ENCODE peak calls at places on chromosomes 12 and 14, in ten cellular contexts. One of them, this sample, is unnamed. For H3K36me3, the result is how much of the 10 kb centered on the place peaks cover.

GRCh38 chr14:57066887-57067513 is 201.7 kb downstream of the EXOC5 start:
- DNase-seq in thoracic aorta: no peak
- DNase-seq in lower lobe of right lung: peak
- DNase-seq in neuronal stem cell: peak
- DNase-seq in lung: no peak
- DNase-seq in cardiac muscle cell: peak
- DNase-seq in IMR-90: peak
- DNase-seq in endodermal cell: peak
- DNase-seq in prostate gland: peak
- DNase-seq in small intestine: peak
- DNase-seq in this sample: no peak

GRCh38 chr12:66144796-66145754 is 14.5 kb upstream of the LLPH start:
- DNase-seq in endodermal cell: peak
- DNase-seq in IMR-90: peak
- DNase-seq in neuronal stem cell: peak
- DNase-seq in small intestine: peak
- DNase-seq in prostate gland: peak
- DNase-seq in lung: peak
- DNase-seq in cardiac muscle cell: peak
- DNase-seq in lower lobe of right lung: no peak
- DNase-seq in thoracic aorta: no peak
- DNase-seq in this sample: no peak

GRCh38 chr14:73173092-73173735 is 36.9 kb downstream of the PSEN1 start:
- DNase-seq in lung: no peak
- DNase-seq in thoracic aorta: no peak
- DNase-seq in small intestine: peak
- DNase-seq in neuronal stem cell: peak
- DNase-seq in lower lobe of right lung: no peak
- DNase-seq in endodermal cell: no peak
- DNase-seq in IMR-90: peak
- DNase-seq in cardiac muscle cell: peak
- DNase-seq in prostate gland: no peak
- DNase-seq in this sample: no peak

GRCh38 chr12:47193066-47193465 is 113.3 kb upstream of the AMIGO2 start:
- DNase-seq in neuronal stem cell: no peak
- DNase-seq in prostate gland: no peak
- DNase-seq in thoracic aorta: no peak
- DNase-seq in small intestine: no peak
- DNase-seq in cardiac muscle cell: no peak
- DNase-seq in lung: no peak
- DNase-seq in lower lobe of right lung: no peak
- DNase-seq in endodermal cell: no peak
- DNase-seq in IMR-90: no peak
- DNase-seq in this sample: no peak

GRCh38 chr14:68789002-68789797 is 3.7 kb downstream of the ZFP36L1 start:
- DNase-seq in endodermal cell: peak
- DNase-seq in prostate gland: peak
- DNase-seq in cardiac muscle cell: peak
- DNase-seq in IMR-90: peak
- DNase-seq in neuronal stem cell: no peak
- DNase-seq in small intestine: peak
- DNase-seq in thoracic aorta: no peak
- DNase-seq in lower lobe of right lung: peak
- DNase-seq in lung: peak
- DNase-seq in this sample: peak

GRCh38 chr14:69695664-69696527 is 71.0 kb upstream of the SRSF5 start:
- DNase-seq in lower lobe of right lung: no peak
- DNase-seq in endodermal cell: peak
- DNase-seq in lung: no peak
- DNase-seq in neuronal stem cell: no peak
- DNase-seq in thoracic aorta: no peak
- DNase-seq in cardiac muscle cell: peak
- DNase-seq in small intestine: peak
- DNase-seq in IMR-90: peak
- DNase-seq in prostate gland: no peak
- DNase-seq in this sample: no peak

GRCh38 chr12:101042211-101042610 is 167.8 kb downstream of the SLC5A8 start:
- DNase-seq in lower lobe of right lung: no peak
- DNase-seq in cardiac muscle cell: no peak
- DNase-seq in endodermal cell: no peak
- DNase-seq in prostate gland: no peak
- DNase-seq in neuronal stem cell: no peak
- DNase-seq in thoracic aorta: no peak
- DNase-seq in IMR-90: no peak
- DNase-seq in small intestine: peak
- DNase-seq in lung: no peak
- DNase-seq in this sample: no peak

GRCh38 chr14:75876526-75876925 is 105.3 kb downstream of the TGFB3 start:
- DNase-seq in cardiac muscle cell: peak
- DNase-seq in thoracic aorta: no peak
- DNase-seq in lower lobe of right lung: no peak
- DNase-seq in prostate gland: no peak
- DNase-seq in neuronal stem cell: no peak
- DNase-seq in IMR-90: peak
- DNase-seq in lung: no peak
- DNase-seq in endodermal cell: no peak
- DNase-seq in small intestine: no peak
- DNase-seq in this sample: no peak

GRCh38 chr14:34539407-34540180 is at the start of gene EAPP:
- DNase-seq in neuronal stem cell: peak
- DNase-seq in prostate gland: peak
- DNase-seq in cardiac muscle cell: peak
- DNase-seq in thoracic aorta: peak
- DNase-seq in lung: peak
- DNase-seq in lower lobe of right lung: peak
- DNase-seq in small intestine: peak
- DNase-seq in IMR-90: peak
- DNase-seq in endodermal cell: peak
- DNase-seq in this sample: peak

GRCh38 chr14:34537677-34538009 is 1.9 kb downstream of the EAPP start:
- DNase-seq in lung: no peak
- DNase-seq in lower lobe of right lung: no peak
- DNase-seq in small intestine: no peak
- DNase-seq in prostate gland: no peak
- DNase-seq in neuronal stem cell: no peak
- DNase-seq in IMR-90: no peak
- DNase-seq in endodermal cell: no peak
- DNase-seq in thoracic aorta: no peak
- DNase-seq in cardiac muscle cell: no peak
- DNase-seq in this sample: no peak

GRCh38 chr14:34536951-34537676 is 2.4 kb downstream of the EAPP start:
- DNase-seq in IMR-90: peak
- DNase-seq in small intestine: no peak
- DNase-seq in thoracic aorta: no peak
- DNase-seq in cardiac muscle cell: peak
- DNase-seq in endodermal cell: no peak
- DNase-seq in neuronal stem cell: no peak
- DNase-seq in lower lobe of right lung: no peak
- DNase-seq in lung: no peak
- DNase-seq in prostate gland: no peak
- DNase-seq in this sample: no peak

DNA sequence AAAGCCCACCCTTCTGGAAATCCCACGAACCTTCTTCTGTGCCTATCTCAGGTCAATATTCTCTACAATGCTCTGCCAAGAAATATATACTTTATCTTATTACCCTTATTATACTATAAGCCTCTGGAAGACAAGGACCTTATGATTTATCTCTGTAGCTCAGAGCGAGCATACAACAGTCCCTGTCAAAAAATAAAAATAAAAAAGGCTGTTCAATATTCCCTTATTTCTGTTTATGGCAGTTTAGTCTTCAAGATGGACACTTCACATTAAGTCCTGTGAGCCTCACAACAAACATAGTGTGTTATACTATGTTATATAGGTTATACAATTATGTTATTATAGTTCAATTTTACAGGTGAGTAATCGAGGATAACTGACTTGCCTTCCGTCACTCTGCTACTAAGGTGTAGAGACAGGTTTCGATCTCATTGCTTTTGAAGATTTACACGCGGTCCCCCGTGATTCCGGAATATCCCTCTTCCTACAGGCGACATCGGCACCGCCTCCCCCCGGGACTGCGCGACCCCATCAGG is 562 bp downstream of the EAPP start:
- DNase-seq in small intestine: peak
- DNase-seq in endodermal cell: no peak
- DNase-seq in IMR-90: no peak
- DNase-seq in lung: no peak
- DNase-seq in lower lobe of right lung: no peak
- DNase-seq in thoracic aorta: no peak
- DNase-seq in neuronal stem cell: no peak
- DNase-seq in cardiac muscle cell: no peak
- DNase-seq in prostate gland: no peak
- DNase-seq in this sample: no peak
- H3K27ac ChIP-seq in small intestine: peak
- H3K27ac ChIP-seq in endodermal cell: peak
- H3K27ac ChIP-seq in IMR-90: peak
- H3K27ac ChIP-seq in lung: peak
- H3K27ac ChIP-seq in lower lobe of right lung: peak
- H3K27ac ChIP-seq in thoracic aorta: peak
- H3K27ac ChIP-seq in neuronal stem cell: peak
- H3K27ac ChIP-seq in cardiac muscle cell: peak
- H3K27ac ChIP-seq in prostate gland: peak
- H3K27ac ChIP-seq in this sample: peak

GRCh38 chr12:112573151-112573550 is 154.4 kb downstream of the PTPN11 start:
- DNase-seq in lung: no peak
- DNase-seq in lower lobe of right lung: no peak
- DNase-seq in small intestine: no peak
- DNase-seq in neuronal stem cell: no peak
- DNase-seq in cardiac muscle cell: no peak
- DNase-seq in endodermal cell: no peak
- DNase-seq in thoracic aorta: no peak
- DNase-seq in IMR-90: no peak
- DNase-seq in prostate gland: no peak
- DNase-seq in this sample: no peak
- H3K36me3 ChIP-seq in lung: under half
- H3K36me3 ChIP-seq in lower lobe of right lung: under half
- H3K36me3 ChIP-seq in small intestine: under half
- H3K36me3 ChIP-seq in neuronal stem cell: under half
- H3K36me3 ChIP-seq in cardiac muscle cell: under half
- H3K36me3 ChIP-seq in endodermal cell: under half
- H3K36me3 ChIP-seq in thoracic aorta: under half
- H3K36me3 ChIP-seq in IMR-90: under half
- H3K36me3 ChIP-seq in prostate gland: under half
- H3K36me3 ChIP-seq in this sample: under half

DNA sequence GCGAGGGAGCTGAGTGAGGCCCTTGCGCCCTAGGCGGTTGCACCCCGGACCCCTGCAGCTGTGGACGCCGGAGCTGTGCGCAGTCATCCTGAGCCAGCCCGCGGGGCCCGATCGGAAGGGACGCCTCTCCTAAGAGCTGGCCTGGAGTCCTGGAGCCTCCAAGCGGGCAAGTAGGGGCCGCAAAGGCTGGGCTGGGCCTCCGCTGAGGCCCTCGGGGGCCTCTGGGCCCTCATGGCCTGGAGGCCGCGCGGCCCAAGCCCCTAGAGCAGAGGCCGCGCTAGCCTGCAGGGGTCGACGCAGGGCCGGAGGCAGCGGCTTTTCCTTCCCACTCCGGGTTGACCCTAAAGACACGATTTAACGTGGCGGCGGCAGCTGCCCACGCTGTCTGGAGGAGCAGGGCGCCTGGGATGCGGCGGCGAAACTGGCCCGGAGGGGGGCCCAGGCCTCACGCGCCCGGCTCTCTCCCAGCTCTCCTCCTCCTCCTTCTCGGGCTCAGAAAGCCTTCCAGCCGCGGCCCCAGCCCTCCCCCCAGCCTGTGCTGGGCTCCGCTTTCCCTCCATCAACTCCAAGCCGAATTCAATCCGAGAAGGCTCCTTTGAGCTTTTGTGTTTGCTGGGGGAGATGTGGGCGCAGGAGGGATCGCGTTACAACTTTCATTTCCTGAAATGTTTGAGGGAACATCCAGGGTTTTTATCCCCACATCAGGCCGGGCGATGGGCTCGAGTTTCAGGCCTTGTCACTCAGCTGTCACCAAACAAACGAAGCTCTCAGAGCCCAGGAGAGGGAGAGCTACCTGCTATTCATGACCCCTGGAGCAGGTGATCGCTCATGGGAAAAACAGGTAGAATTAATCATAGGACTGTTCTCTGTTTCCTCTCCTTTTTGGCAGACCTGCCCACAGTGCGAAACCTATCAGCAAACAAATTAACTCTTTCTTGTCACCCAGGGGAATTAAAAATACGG is 11.5 kb downstream of the SIX1 start:
- DNase-seq in small intestine: no peak
- DNase-seq in neuronal stem cell: peak
- DNase-seq in thoracic aorta: no peak
- DNase-seq in IMR-90: peak
- DNase-seq in endodermal cell: peak
- DNase-seq in cardiac muscle cell: peak
- DNase-seq in lung: no peak
- DNase-seq in prostate gland: peak
- DNase-seq in lower lobe of right lung: no peak
- DNase-seq in this sample: peak
- H3K4me3 ChIP-seq in small intestine: no peak
- H3K4me3 ChIP-seq in neuronal stem cell: peak
- H3K4me3 ChIP-seq in thoracic aorta: peak
- H3K4me3 ChIP-seq in IMR-90: peak
- H3K4me3 ChIP-seq in endodermal cell: peak
- H3K4me3 ChIP-seq in cardiac muscle cell: peak
- H3K4me3 ChIP-seq in lung: no peak
- H3K4me3 ChIP-seq in prostate gland: peak
- H3K4me3 ChIP-seq in lower lobe of right lung: peak
- H3K4me3 ChIP-seq in this sample: no peak

GRCh38 chr14:22871962-22872832 is 657 bp downstream of the LRP10 start:
- DNase-seq in endodermal cell: peak
- DNase-seq in neuronal stem cell: peak
- DNase-seq in thoracic aorta: no peak
- DNase-seq in lower lobe of right lung: peak
- DNase-seq in IMR-90: peak
- DNase-seq in lung: peak
- DNase-seq in prostate gland: peak
- DNase-seq in cardiac muscle cell: peak
- DNase-seq in small intestine: peak
- DNase-seq in this sample: peak

GRCh38 chr14:22871200-22871961 is at the start of gene LRP10:
- DNase-seq in lower lobe of right lung: peak
- DNase-seq in endodermal cell: peak
- DNase-seq in prostate gland: peak
- DNase-seq in IMR-90: peak
- DNase-seq in small intestine: peak
- DNase-seq in lung: peak
- DNase-seq in cardiac muscle cell: peak
- DNase-seq in thoracic aorta: peak
- DNase-seq in neuronal stem cell: peak
- DNase-seq in this sample: peak

GRCh38 chr14:22875003-22875747 is 3.6 kb downstream of the LRP10 start:
- DNase-seq in endodermal cell: no peak
- DNase-seq in cardiac muscle cell: no peak
- DNase-seq in lung: no peak
- DNase-seq in small intestine: no peak
- DNase-seq in neuronal stem cell: no peak
- DNase-seq in lower lobe of right lung: no peak
- DNase-seq in thoracic aorta: no peak
- DNase-seq in IMR-90: no peak
- DNase-seq in prostate gland: no peak
- DNase-seq in this sample: peak

GRCh38 chr14:22870811-22871199 is 735 bp upstream of the LRP10 start:
- DNase-seq in prostate gland: no peak
- DNase-seq in lower lobe of right lung: no peak
- DNase-seq in small intestine: no peak
- DNase-seq in cardiac muscle cell: no peak
- DNase-seq in lung: no peak
- DNase-seq in IMR-90: no peak
- DNase-seq in endodermal cell: no peak
- DNase-seq in neuronal stem cell: no peak
- DNase-seq in thoracic aorta: no peak
- DNase-seq in this sample: no peak

DNA sequence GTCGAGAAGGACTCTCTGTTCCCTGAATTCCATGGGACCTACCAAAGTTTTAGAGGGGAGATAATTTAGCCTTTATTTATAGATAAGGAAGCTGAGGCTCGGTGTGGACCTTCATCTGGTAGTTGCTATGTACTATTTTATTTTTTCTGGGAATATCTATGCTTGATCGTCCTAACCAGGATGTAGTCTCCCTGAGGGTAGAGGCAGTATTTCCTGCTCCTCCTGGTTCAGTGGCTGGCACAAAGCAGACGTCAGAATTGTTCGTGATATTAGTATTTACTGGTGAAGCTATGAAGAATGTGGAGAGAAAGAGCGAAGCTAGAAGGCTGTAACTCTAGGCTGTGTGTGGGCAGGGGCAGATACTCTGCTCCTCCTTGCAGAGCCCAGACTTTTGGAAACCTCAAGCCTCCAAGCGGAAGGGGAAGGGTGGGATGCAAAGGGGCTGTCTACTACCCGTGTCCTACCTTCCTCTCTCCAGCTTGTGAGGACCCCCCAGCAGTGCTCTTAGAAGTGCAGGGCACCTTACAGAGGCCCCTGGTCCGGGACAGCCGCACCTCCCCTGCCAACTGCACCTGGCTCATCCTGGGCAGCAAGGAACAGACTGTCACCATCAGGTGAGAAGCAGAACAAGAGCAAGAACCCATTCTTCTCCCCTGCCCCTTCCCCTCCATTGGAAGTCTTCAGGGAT is 1.4 kb downstream of the LRP10 start:
- DNase-seq in IMR-90: no peak
- DNase-seq in neuronal stem cell: no peak
- DNase-seq in lung: no peak
- DNase-seq in endodermal cell: no peak
- DNase-seq in cardiac muscle cell: no peak
- DNase-seq in thoracic aorta: no peak
- DNase-seq in lower lobe of right lung: peak
- DNase-seq in small intestine: no peak
- DNase-seq in prostate gland: no peak
- DNase-seq in this sample: peak
- H3K27ac ChIP-seq in IMR-90: peak
- H3K27ac ChIP-seq in neuronal stem cell: no peak
- H3K27ac ChIP-seq in lung: peak
- H3K27ac ChIP-seq in endodermal cell: no peak
- H3K27ac ChIP-seq in cardiac muscle cell: peak
- H3K27ac ChIP-seq in thoracic aorta: peak
- H3K27ac ChIP-seq in lower lobe of right lung: peak
- H3K27ac ChIP-seq in small intestine: peak
- H3K27ac ChIP-seq in prostate gland: peak
- H3K27ac ChIP-seq in this sample: peak